ENCODE peak calls at places on chromosomes 7 and 10, in four cellular contexts. S is HL-60, L is IMR-90, P is OCI-LY7. C is an unnamed sample.

GRCh38 chr10:14032406-14032998 is 298.2 kb downstream of the FRMD4A start:
- DNase-seq in P (peak), S (no peak), L (no peak), C (no peak)

GRCh38 chr7:5435291-5436002 is 11.8 kb upstream of the TNRC18 start:
- DNase-seq in S (no peak), P (peak), L (no peak), C (no peak)

GRCh38 chr7:38190010-38190409 is 12.0 kb downstream of the STARD3NL start:
- DNase-seq in L (peak), P (no peak), S (no peak), C (no peak)

GRCh38 chr7:44534501-44534900 is 6.6 kb downstream of the NPC1L1 start:
- DNase-seq in S (peak), L (no peak), P (peak), C (no peak)

GRCh38 chr7:8365499-8366110 is 67.8 kb upstream of the NXPH1 start:
- DNase-seq in P (peak), S (no peak), L (no peak), C (peak)

GRCh38 chr10:101441539-101442455 is 87.8 kb downstream of the BTRC start:
- DNase-seq in S (peak), P (peak), L (peak), C (peak)

GRCh38 chr10:128499486-128499885 is 373.3 kb upstream of the MKI67 start:
- DNase-seq in S (no peak), L (no peak), P (no peak), C (no peak)

GRCh38 chr7:17405786-17406185 is 107.3 kb downstream of the AHR start:
- DNase-seq in L (peak), P (no peak), S (peak), C (peak)

GRCh38 chr10:63770523-63770922 is 249.3 kb downstream of the REEP3 start:
- DNase-seq in S (no peak), P (no peak), L (no peak), C (no peak)

GRCh38 chr7:121873795-121874194 is 834 bp downstream of the PTPRZ1 start:
- DNase-seq in P (no peak), S (no peak), L (no peak), C (peak)

GRCh38 chr10:110893559-110894179 is 21.9 kb downstream of the PDCD4 start:
- DNase-seq in L (peak), P (peak), S (peak), C (peak)

GRCh38 chr10:71085689-71086438 is 126.5 kb upstream of the UNC5B start:
- DNase-seq in P (no peak), S (no peak), L (no peak), C (no peak)

GRCh38 chr10:34906021-34906965 is 91.2 kb upstream of the PARD3 start:
- DNase-seq in S (no peak), P (no peak), L (peak), C (peak)

GRCh38 chr7:90244909-90245841 is at the start of gene CFAP69:
- DNase-seq in P (no peak), S (peak), L (peak), C (peak)

GRCh38 chr10:49657606-49658005 is 21.8 kb upstream of the C10orf53 start:
- DNase-seq in P (no peak), S (no peak), L (no peak), C (no peak)

GRCh38 chr10:77419056-77419455 is 218.6 kb downstream of the KCNMA1 start:
- DNase-seq in S (no peak), L (no peak), P (no peak), C (no peak)
- H3K27ac ChIP-seq in S (no peak), L (no peak), P (no peak), C (no peak)

GRCh38 chr7:155000795-155001194 is 2.1 kb downstream of the PAXIP1 start:
- DNase-seq in P (peak), L (no peak), S (no peak), C (no peak)
- TF ChIP-seq CTCF in P (peak), L (no peak), S (no peak), C (peak)

DNA sequence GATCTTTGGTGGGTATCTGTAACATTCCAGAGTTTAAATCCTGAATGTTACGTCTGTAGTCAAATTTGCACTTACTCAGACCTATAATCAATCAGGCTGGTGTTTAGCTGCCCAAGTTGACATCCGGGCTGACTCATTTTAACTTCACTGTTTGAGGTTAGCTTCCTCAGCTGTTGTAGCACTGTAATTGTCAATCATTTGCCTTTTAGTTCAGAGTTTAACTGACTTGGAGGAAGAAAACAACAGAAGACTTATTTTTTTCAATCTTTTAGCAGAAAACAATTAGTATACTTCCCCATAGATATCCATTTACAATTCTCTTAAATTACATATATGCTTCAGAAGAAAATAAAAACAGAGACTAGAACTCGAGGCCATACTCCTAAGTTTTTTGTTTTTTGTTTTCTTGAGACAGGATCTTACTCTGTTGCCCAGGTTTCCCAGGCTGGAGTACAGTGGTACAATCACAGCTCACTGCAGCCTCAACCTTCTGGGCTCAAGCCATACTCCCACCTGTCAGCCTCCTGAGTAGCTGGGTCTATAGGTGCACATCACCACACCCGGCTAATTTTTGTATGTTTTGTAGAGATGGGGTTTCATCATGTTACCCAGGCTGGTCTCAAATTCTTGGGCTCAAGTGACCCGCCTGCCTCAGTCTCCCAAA is 38.5 kb upstream of the LRRC17 start:
- DNase-seq in P (no peak), L (peak), S (no peak), C (peak)
- H3K27ac ChIP-seq in P (no peak), L (peak), S (no peak), C (peak)

GRCh38 chr10:85224366-85224960 is 896.1 kb downstream of the CCSER2 start:
- DNase-seq in L (no peak), P (no peak), S (no peak), C (no peak)

GRCh38 chr10:85225311-85225710 is 896.9 kb downstream of the CCSER2 start:
- DNase-seq in L (no peak), P (no peak), S (no peak), C (no peak)

DNA sequence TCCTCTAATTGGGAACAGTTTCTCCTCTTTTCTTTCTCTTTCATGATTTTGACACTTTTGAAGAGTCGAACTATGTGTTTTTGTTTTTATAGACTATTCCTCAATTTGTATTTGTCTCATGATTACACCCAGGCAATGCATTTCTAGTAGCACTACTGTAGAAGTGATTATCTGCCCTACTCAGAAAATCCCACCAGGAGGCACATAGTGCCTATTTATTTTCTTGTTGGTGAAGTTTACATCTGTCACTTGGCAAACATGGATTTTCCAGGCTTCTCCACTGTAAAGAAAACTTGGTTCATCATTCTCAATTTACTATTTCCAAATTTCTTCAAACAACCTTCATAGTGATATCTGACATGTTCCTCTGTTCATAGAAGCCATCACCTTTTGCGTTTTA is 893.9 kb downstream of the CCSER2 start:
- DNase-seq in S (no peak), L (no peak), P (no peak), C (no peak)
- TF ChIP-seq CTCF in S (no peak), L (no peak), P (no peak), C (no peak)

GRCh38 chr7:101236292-101236691 is 1.3 kb downstream of the CLDN15 start:
- DNase-seq in P (no peak), S (no peak), L (no peak), C (no peak)
- H3K27ac ChIP-seq in P (no peak), S (no peak), L (no peak), C (no peak)

DNA sequence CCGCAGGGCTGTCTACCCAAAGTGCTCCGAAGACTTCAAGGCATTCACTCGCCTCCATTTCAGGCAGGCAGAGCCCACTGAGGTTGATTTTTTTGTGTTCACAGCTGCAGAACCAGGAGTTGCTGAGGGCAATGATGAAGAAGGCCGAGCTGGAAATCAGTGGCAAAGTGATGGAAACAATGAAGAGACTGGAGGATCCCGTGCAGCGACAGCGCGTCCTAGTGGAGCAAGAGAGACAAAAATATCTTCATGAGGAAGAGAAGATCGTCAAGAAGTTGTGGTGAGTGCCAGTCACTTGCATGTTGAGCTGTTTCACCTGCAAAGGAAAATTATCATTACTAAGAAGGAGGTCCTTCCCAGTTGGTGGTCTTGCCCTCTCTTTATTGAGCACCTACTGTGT is 210.5 kb downstream of the ARHGAP21 start:
- DNase-seq in P (no peak), L (peak), S (no peak), C (no peak)
- TF ChIP-seq CTCF in P (no peak), L (peak), S (no peak), C (peak)